ENCODE peak calls at places on chromosomes 12 and 14, in seven cellular contexts. L is NCI-H510A; G is stimulated activated CD8-positive, alpha-beta memory T cell treated with anti-CD3 and anti-CD28 coated beads, Interleukin-15, amount 100 ng/mL, for 1 hour; A is stimulated activated CD4-positive, alpha-beta T cell treated with anti-CD3 and anti-CD28 coated beads, Interleukin-1b, Interleukin-23, amount 100 ng/mL, for 1 hour; C is suprapubic skin; E is mucosa of gallbladder; O is AG09319. U is an unnamed sample.

GRCh38 chr12:25384038-25384953 is 133.6 kb upstream of the KRAS start:
- DNase-seq in C (no peak), L (no peak), O (no peak), A (no peak), G (no peak), E (no peak), U (no peak)

GRCh38 chr12:46450279-46450748 is 77.7 kb upstream of the SLC38A2 start:
- DNase-seq in C (no peak), A (no peak), E (peak; percentile 67), O (no peak), L (no peak), G (no peak), U (no peak)

GRCh38 chr12:99870085-99870484 is 114.7 kb downstream of the ANKS1B start:
- DNase-seq in L (no peak), E (no peak), O (no peak), G (no peak), A (no peak), C (no peak), U (no peak)

GRCh38 chr12:49345840-49346658 is 639 bp upstream of the DNAJC22 start:
- DNase-seq in L (no peak), G (no peak), O (no peak), C (peak; percentile 74), E (no peak), A (no peak), U (no peak)

GRCh38 chr12:94545937-94546771 is 86.5 kb upstream of the CEP83 start:
- DNase-seq in E (peak; percentile 48), O (peak; percentile 8), A (no peak), C (no peak), L (no peak), G (no peak), U (no peak)

GRCh38 chr14:60315181-60315580 is 66.2 kb downstream of the PPM1A start:
- DNase-seq in E (no peak), A (no peak), C (no peak), G (no peak), O (no peak), L (no peak), U (no peak)

GRCh38 chr12:113007166-113007565 is 28.8 kb downstream of the OAS2 start:
- DNase-seq in G (no peak), E (no peak), L (no peak), C (peak; percentile 26), O (peak; percentile 52), A (no peak), U (no peak)

GRCh38 chr12:47844264-47845020 is 24.7 kb upstream of the HDAC7 start:
- DNase-seq in L (no peak), A (no peak), E (no peak), C (no peak), G (no peak), O (no peak), U (no peak)

GRCh38 chr14:104688755-104689619 is at the start of gene INF2:
- DNase-seq in L (peak; percentile 50), O (no peak), C (no peak), A (no peak), E (no peak), G (no peak), U (no peak)

GRCh38 chr14:74571441-74571841 is 40.6 kb downstream of the LTBP2 start:
- DNase-seq in L (no peak), A (no peak), E (no peak), O (no peak), C (no peak), G (no peak), U (no peak)

GRCh38 chr14:102479107-102479506 is 30.5 kb downstream of the ANKRD9 start:
- DNase-seq in L (no peak), C (no peak), G (no peak), O (no peak), A (no peak), E (no peak), U (no peak)

GRCh38 chr14:91258021-91258618 is 13.6 kb upstream of the GPR68 start:
- DNase-seq in A (no peak), G (no peak), L (no peak), E (no peak), C (no peak), O (no peak), U (no peak)

GRCh38 chr14:79735121-79735520 is 476.2 kb downstream of the DIO2 start:
- DNase-seq in L (no peak), O (no peak), A (no peak), E (no peak), C (no peak), G (no peak), U (no peak)

GRCh38 chr14:54834727-54835126 is 67.9 kb downstream of the GCH1 start:
- DNase-seq in L (no peak), O (no peak), G (no peak), A (no peak), E (no peak), C (no peak), U (no peak)

GRCh38 chr12:124617615-124618014 is 50.2 kb upstream of the NCOR2 start:
- DNase-seq in A (no peak), O (no peak), C (no peak), E (no peak), G (no peak), L (peak; percentile 53), U (no peak)

GRCh38 chr14:76904740-76905569 is 78.7 kb downstream of the LRRC74A start:
- DNase-seq in C (no peak), L (no peak), A (peak; percentile 59), E (peak; percentile 51), O (peak; percentile 91), G (peak; percentile 48), U (peak; percentile 97)

GRCh38 chr12:131943389-131943788 is 6.4 kb upstream of the EP400 start:
- DNase-seq in L (no peak), G (no peak), A (no peak), E (no peak), O (no peak), C (peak; percentile 47), U (no peak)

GRCh38 chr12:11980133-11980532 is 90.6 kb upstream of the BCL2L14 start:
- DNase-seq in O (no peak), A (no peak), E (no peak), G (no peak), C (no peak), L (no peak), U (no peak)

GRCh38 chr12:66514581-66514980 is 164.3 kb downstream of the GRIP1 start:
- DNase-seq in L (no peak), G (no peak), E (no peak), O (no peak), A (no peak), C (no peak), U (no peak)

GRCh38 chr12:78146365-78146772 is 315.7 kb downstream of the NAV3 start:
- DNase-seq in G (no peak), E (no peak), L (peak; percentile 5), A (no peak), O (peak; percentile 5), C (no peak), U (peak; percentile 15)

GRCh38 chr12:78871566-78871965 is 7.0 kb downstream of the SYT1 start:
- DNase-seq in L (no peak), E (no peak), G (no peak), A (no peak), C (no peak), O (no peak), U (no peak)

GRCh38 chr14:53571990-53572389 is 384.6 kb downstream of the BMP4 start:
- DNase-seq in A (no peak), G (no peak), C (no peak), O (peak; percentile 49), L (no peak), E (no peak), U (peak; percentile 73)

GRCh38 chr12:15526033-15526432 is 203.7 kb downstream of the PTPRO start:
- DNase-seq in G (no peak), L (no peak), E (no peak), O (no peak), A (no peak), C (no peak), U (no peak)

GRCh38 chr14:55583942-55584468 is 4.0 kb downstream of the KTN1 start:
- DNase-seq in L (no peak), E (no peak), O (no peak), G (no peak), A (no peak), C (no peak), U (no peak)

GRCh38 chr12:10661338-10661737 is 12.5 kb downstream of the STYK1 start:
- DNase-seq in O (peak; percentile 0), C (no peak), E (no peak), L (no peak), G (no peak), A (no peak), U (no peak)

GRCh38 chr12:113133036-113133435 is 2.5 kb downstream of the RASAL1 start:
- DNase-seq in O (no peak), G (no peak), C (no peak), A (no peak), L (no peak), E (no peak), U (no peak)

GRCh38 chr12:104951759-104952509 is 6.2 kb downstream of the SLC41A2 start:
- DNase-seq in L (no peak), O (no peak), E (no peak), A (no peak), C (no peak), G (no peak), U (no peak)

GRCh38 chr14:39467889-39468524 is 35.8 kb upstream of the FBXO33 start:
- DNase-seq in A (no peak), C (no peak), E (no peak), G (no peak), O (no peak), L (no peak), U (no peak)